ENCODE peak calls at places on chromosomes 13 and 19, in four cellular contexts. K, Z, F and B are unnamed samples.
A peak's percentile ranks its signal among the peaks of the same experiment; 100 is the strongest.

GRCh38 chr19:15633122-15633521 is 7.6 kb upstream of the CYP4F3 start:
- DNase-seq in K (no peak), Z (no peak), F (no peak), B (no peak)

GRCh38 chr19:33298146-33298911 is 4.0 kb downstream of the CEBPA start:
- DNase-seq in K (no peak), Z (peak; percentile 50), F (no peak), B (no peak)

GRCh38 chr13:72255908-72256307 is 388.9 kb upstream of the DACH1 start:
- DNase-seq in K (no peak), Z (peak; percentile 52), F (no peak), B (no peak)

GRCh38 chr13:36870050-36870692 is 49.9 kb downstream of the SMAD9 start:
- DNase-seq in K (no peak), Z (no peak), F (no peak), B (no peak)

GRCh38 chr19:44876930-44877530 is 14.0 kb upstream of the TOMM40 start:
- DNase-seq in K (no peak), Z (no peak), F (no peak), B (no peak)

GRCh38 chr19:51548213-51548651 is 16.8 kb upstream of the SIGLEC6 start:
- DNase-seq in K (no peak), Z (no peak), F (peak; percentile 53), B (no peak)

GRCh38 chr19:16446108-16447014 is 25.4 kb downstream of the EPS15L1 start:
- DNase-seq in K (peak; percentile 62), Z (no peak), F (no peak), B (peak; percentile 77)

GRCh38 chr19:47700934-47701716 is 12.1 kb upstream of the EHD2 start:
- DNase-seq in K (no peak), Z (no peak), F (no peak), B (no peak)

GRCh38 chr13:110628477-110628793 is 13.1 kb downstream of the NAXD start:
- DNase-seq in K (no peak), Z (no peak), F (no peak), B (no peak)

GRCh38 chr19:39408392-39409206 is 2.0 kb downstream of the ZFP36 start:
- DNase-seq in K (peak; percentile 52), Z (peak; percentile 49), F (peak; percentile 14), B (no peak)

GRCh38 chr13:56886398-56886797 is 254.3 kb upstream of the PRR20A start:
- DNase-seq in K (no peak), Z (no peak), F (no peak), B (no peak)

GRCh38 chr13:51717786-51718398 is 86.1 kb downstream of the DHRS12 start:
- DNase-seq in K (peak; percentile 22), Z (no peak), F (no peak), B (no peak)

GRCh38 chr19:54282706-54283105 is 1.8 kb upstream of the LILRB2 start:
- DNase-seq in K (no peak), Z (no peak), F (no peak), B (no peak)

GRCh38 chr19:45254044-45254531 is 3.0 kb downstream of the MARK4 start:
- DNase-seq in K (no peak), Z (no peak), F (peak; percentile 58), B (no peak)

GRCh38 chr19:8611890-8612806 is 1.6 kb upstream of the ADAMTS10 start:
- DNase-seq in K (peak; percentile 66), Z (no peak), F (no peak), B (no peak)

GRCh38 chr13:113584205-113584869 is at the start of gene TFDP1:
- DNase-seq in K (peak; percentile 79), Z (peak; percentile 90), F (peak; percentile 91), B (peak; percentile 63)

GRCh38 chr19:52270266-52270885 is 989 bp downstream of the ZNF766 start:
- DNase-seq in K (peak; percentile 17), Z (peak; percentile 47), F (peak; percentile 9), B (no peak)

GRCh38 chr19:41424335-41425173 is 2.6 kb downstream of the B3GNT8 start:
- DNase-seq in K (no peak), Z (no peak), F (no peak), B (no peak)

GRCh38 chr13:76971215-76971614 is 20.7 kb upstream of the CLN5 start:
- DNase-seq in K (no peak), Z (no peak), F (no peak), B (no peak)

GRCh38 chr13:23715092-23715761 is 145.0 kb downstream of the TNFRSF19 start:
- DNase-seq in K (no peak), Z (no peak), F (no peak), B (no peak)

GRCh38 chr19:33804021-33804799 is 7.5 kb downstream of the KCTD15 start:
- DNase-seq in K (peak; percentile 83), Z (no peak), F (no peak), B (no peak)

GRCh38 chr13:38979891-38980627 is 10.6 kb downstream of the STOML3 start:
- DNase-seq in K (no peak), Z (no peak), F (no peak), B (no peak)

GRCh38 chr13:52084971-52085370 is 43.9 kb downstream of the NEK5 start:
- DNase-seq in K (no peak), Z (no peak), F (no peak), B (no peak)

GRCh38 chr19:41995959-41996797 is 2.1 kb upstream of the ATP1A3 start:
- DNase-seq in K (no peak), Z (peak; percentile 78), F (peak; percentile 80), B (no peak)

GRCh38 chr13:83622422-83622784 is 259.9 kb downstream of the SLITRK1 start:
- DNase-seq in K (peak; percentile 28), Z (no peak), F (no peak), B (no peak)

GRCh38 chr13:44309771-44310767 is 63.6 kb upstream of the SERP2 start:
- DNase-seq in K (no peak), Z (no peak), F (no peak), B (no peak)

GRCh38 chr19:33248954-33249613 is 23.4 kb upstream of the SLC7A10 start:
- DNase-seq in K (no peak), Z (no peak), F (no peak), B (no peak)

GRCh38 chr19:57056972-57057371 is 62.8 kb upstream of the USP29 start:
- DNase-seq in K (peak; percentile 11), Z (no peak), F (no peak), B (no peak)

GRCh38 chr13:79385694-79386093 is 20.4 kb downstream of the RBM26 start:
- DNase-seq in K (no peak), Z (no peak), F (peak; percentile 30), B (peak; percentile 85)

GRCh38 chr13:75437582-75438318 is 44.2 kb downstream of the TBC1D4 start:
- DNase-seq in K (peak; percentile 35), Z (no peak), F (peak; percentile 5), B (no peak)

GRCh38 chr13:32164622-32165268 is 133.2 kb downstream of the FRY start:
- DNase-seq in K (peak; percentile 66), Z (peak; percentile 58), F (peak; percentile 54), B (peak; percentile 11)

GRCh38 chr19:18023596-18024212 is 15.7 kb downstream of the ARRDC2 start:
- DNase-seq in K (no peak), Z (no peak), F (no peak), B (no peak)

DNA sequence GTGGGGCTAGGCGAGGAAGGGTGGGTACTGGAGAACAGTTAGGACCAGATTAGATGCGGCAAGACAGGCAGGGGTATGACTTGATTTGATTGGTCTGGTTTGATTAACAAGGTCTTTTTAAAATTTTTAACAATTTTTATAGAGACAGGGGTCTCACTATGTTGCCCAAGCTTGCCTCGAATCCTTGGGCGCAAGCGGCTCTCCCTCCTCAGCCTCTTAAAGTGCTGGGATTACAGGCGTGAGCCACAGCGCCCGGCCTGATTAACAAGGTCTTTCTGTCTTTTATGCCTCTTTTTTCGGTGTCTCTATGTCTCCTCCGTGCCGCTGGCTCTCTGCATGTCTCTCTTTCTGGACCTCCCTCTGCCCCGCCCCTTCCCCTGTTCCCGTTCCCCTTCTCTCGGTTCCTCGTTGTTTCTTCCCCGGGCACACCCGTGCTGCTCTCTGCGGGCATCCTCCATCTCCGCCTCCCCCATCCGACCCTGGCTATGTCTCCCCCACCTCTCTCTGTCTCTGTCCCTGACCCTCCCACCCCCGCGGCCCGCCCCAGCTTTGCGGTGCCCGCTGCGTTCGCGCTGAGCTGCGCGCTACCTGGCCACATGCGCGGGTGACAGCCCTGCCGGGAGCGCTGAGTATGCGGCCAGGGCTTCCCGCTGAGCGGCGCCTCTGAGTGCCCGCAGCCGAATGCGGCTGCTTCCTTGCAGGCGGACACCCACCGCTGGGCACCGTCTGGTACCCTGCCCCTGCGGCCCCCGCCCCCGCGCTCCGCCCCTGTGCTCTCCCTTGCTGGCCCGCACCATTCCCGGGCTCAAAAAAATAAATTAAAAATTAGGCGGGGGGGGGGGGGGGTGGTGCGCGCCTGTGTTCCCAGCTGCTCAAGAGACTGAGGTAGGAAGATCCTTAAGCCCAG is 8.1 kb upstream of the SDHAF1 start:
- DNase-seq in K (no peak), Z (peak; percentile 80), F (no peak), B (no peak)
- TF ChIP-seq CHD1 in K (no peak), Z (no peak), F (no peak), B (no peak)

GRCh38 chr13:21034602-21035190 is 26.7 kb downstream of the LATS2 start:
- DNase-seq in K (no peak), Z (no peak), F (peak; percentile 17), B (no peak)
- TF ChIP-seq CHD1 in K (no peak), Z (no peak), F (no peak), B (no peak)

DNA sequence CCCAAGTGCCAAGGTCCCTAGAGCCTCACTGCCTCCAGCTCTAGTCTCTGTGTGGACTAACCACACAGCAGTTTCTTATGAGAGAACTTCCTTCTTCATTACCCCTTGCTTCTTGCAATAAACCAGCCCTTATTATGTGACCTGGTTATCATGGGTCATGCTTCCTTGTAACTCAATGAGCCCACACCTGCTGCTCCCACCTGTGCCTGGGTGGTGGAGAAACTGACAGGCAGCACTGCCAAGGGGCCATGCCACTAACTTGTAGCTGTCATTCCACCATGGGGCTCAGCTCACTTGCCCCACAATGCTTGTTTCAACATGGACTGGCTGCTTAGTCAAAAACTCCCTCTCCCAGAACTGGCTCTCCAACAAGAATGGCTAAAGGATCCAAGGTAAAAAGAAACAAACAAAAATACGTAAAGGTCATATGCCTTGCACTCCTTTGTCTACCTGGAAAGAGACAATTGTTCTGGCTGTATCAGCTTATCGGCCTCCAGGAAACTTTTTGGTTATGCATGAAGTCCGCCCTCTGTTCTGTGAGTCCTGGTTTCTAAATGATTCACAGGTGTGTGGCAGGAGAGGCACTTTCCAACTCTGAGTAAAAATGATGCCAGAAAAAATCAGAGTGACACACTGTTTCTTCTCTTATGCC is 446.4 kb downstream of the COG6 start:
- DNase-seq in K (no peak), Z (no peak), F (no peak), B (peak; percentile 54)
- TF ChIP-seq CHD1 in K (no peak), Z (no peak), F (no peak), B (no peak)

GRCh38 chr13:24854311-24854710 is 90.3 kb downstream of the RNF17 start:
- DNase-seq in K (peak; percentile 2), Z (no peak), F (no peak), B (no peak)
- TF ChIP-seq CHD1 in K (no peak), Z (no peak), F (no peak), B (no peak)

GRCh38 chr13:89294115-89294867 is 1623.1 kb downstream of the SLITRK5 start:
- DNase-seq in K (no peak), Z (no peak), F (no peak), B (no peak)
- TF ChIP-seq CHD1 in K (no peak), Z (no peak), F (no peak), B (no peak)

GRCh38 chr19:10768369-10768768 is 50.5 kb downstream of the DNM2 start:
- DNase-seq in K (no peak), Z (no peak), F (no peak), B (no peak)

GRCh38 chr19:10767726-10768125 is 49.8 kb downstream of the DNM2 start:
- DNase-seq in K (no peak), Z (no peak), F (no peak), B (no peak)

GRCh38 chr19:10769533-10770491 is 51.9 kb downstream of the DNM2 start:
- DNase-seq in K (peak; percentile 26), Z (no peak), F (peak; percentile 51), B (no peak)

GRCh38 chr19:10766681-10767201 is 48.9 kb downstream of the DNM2 start:
- DNase-seq in K (peak; percentile 24), Z (no peak), F (no peak), B (no peak)

GRCh38 chr19:10768936-10769335 is 51.1 kb downstream of the DNM2 start:
- DNase-seq in K (no peak), Z (no peak), F (no peak), B (no peak)
- TF ChIP-seq CHD1 in K (no peak), Z (no peak), F (no peak), B (no peak)